ENCODE peak calls at places on chromosomes 1 and 21, in four cellular contexts. F is lower leg skin, V is WTC11, X is cardiac muscle cell. B is an unnamed sample.

GRCh38 chr1:89622895-89623294 is 10.0 kb upstream of the LRRC8C start:
- DNase-seq in F (no peak), V (no peak), X (peak), B (no peak)

GRCh38 chr1:118122234-118123004 is 62.6 kb downstream of the SPAG17 start:
- DNase-seq in F (no peak), V (no peak), X (no peak), B (no peak)

GRCh38 chr21:45086342-45086958 is 12.1 kb downstream of the ADARB1 start:
- DNase-seq in F (no peak), V (no peak), X (no peak), B (no peak)

GRCh38 chr1:227739636-227740035 is 4.4 kb downstream of the SNAP47 start:
- DNase-seq in F (no peak), V (no peak), X (no peak), B (no peak)

GRCh38 chr1:231194843-231195516 is 33.1 kb downstream of the TRIM67 start:
- DNase-seq in F (no peak), V (no peak), X (peak), B (peak)

GRCh38 chr1:97603776-97604175 is 317.1 kb downstream of the DPYD start:
- DNase-seq in F (no peak), V (no peak), X (peak), B (no peak)

GRCh38 chr1:33181906-33182305 is at the start of gene TRIM62:
- DNase-seq in F (peak), V (peak), X (peak), B (peak)

GRCh38 chr1:107480548-107480947 is 339.7 kb downstream of the NTNG1 start:
- DNase-seq in F (no peak), V (no peak), X (peak), B (no peak)

GRCh38 chr21:39531777-39532333 is 80.1 kb downstream of the SH3BGR start:
- DNase-seq in F (no peak), V (no peak), X (no peak), B (no peak)

GRCh38 chr1:186404454-186405051 is 28.9 kb downstream of the ODR4 start:
- DNase-seq in F (no peak), V (no peak), X (peak), B (peak)

GRCh38 chr1:4267381-4268261 is 367.5 kb upstream of the C1orf174 start:
- DNase-seq in F (no peak), V (no peak), X (no peak), B (peak)

GRCh38 chr1:2990376-2991115 is 30.7 kb upstream of the ACTRT2 start:
- DNase-seq in F (no peak), V (no peak), X (no peak), B (no peak)

GRCh38 chr21:31509108-31510017 is 150.1 kb upstream of the SOD1 start:
- DNase-seq in F (peak), V (peak), X (peak), B (peak)

GRCh38 chr1:106226550-106226949 is 829.9 kb upstream of the PRMT6 start:
- DNase-seq in F (no peak), V (no peak), X (no peak), B (no peak)

GRCh38 chr1:56550132-56550531 is 29.2 kb downstream of the PLPP3 start:
- DNase-seq in F (no peak), V (peak), X (no peak), B (no peak)

GRCh38 chr1:17728123-17728522 is 27.0 kb upstream of the ACTL8 start:
- DNase-seq in F (no peak), V (no peak), X (no peak), B (no peak)

GRCh38 chr1:200042437-200043329 is 15.2 kb downstream of the NR5A2 start:
- DNase-seq in F (no peak), V (no peak), X (no peak), B (peak)

GRCh38 chr1:51520700-51521248 is 1.7 kb upstream of the EPS15 start:
- DNase-seq in F (no peak), V (no peak), X (no peak), B (no peak)

GRCh38 chr1:56469640-56470371 is 109.6 kb downstream of the PLPP3 start:
- DNase-seq in F (no peak), V (no peak), X (peak), B (no peak)

GRCh38 chr1:85555867-85556577 is 24.5 kb upstream of the CCN1 start:
- DNase-seq in F (no peak), V (no peak), X (no peak), B (no peak)

GRCh38 chr1:241822846-241823245 is 25.2 kb upstream of the EXO1 start:
- DNase-seq in F (no peak), V (no peak), X (no peak), B (no peak)

GRCh38 chr1:182107218-182107617 is 45.7 kb upstream of the ZNF648 start:
- DNase-seq in F (no peak), V (no peak), X (no peak), B (no peak)

GRCh38 chr1:20588634-20589225 is at the start of gene CDA:
- DNase-seq in F (no peak), V (peak), X (no peak), B (peak)

GRCh38 chr1:198101716-198102453 is 54.9 kb upstream of the NEK7 start:
- DNase-seq in F (no peak), V (no peak), X (no peak), B (no peak)

GRCh38 chr1:61887076-61887867 is 145.0 kb downstream of the PATJ start:
- DNase-seq in F (no peak), V (no peak), X (peak), B (no peak)

GRCh38 chr1:39387452-39387851 is 104.0 kb upstream of the BMP8A start:
- DNase-seq in F (no peak), V (no peak), X (peak), B (peak)
- TF ChIP-seq CTCF in F (no peak), V (no peak), X (peak), B (peak)

GRCh38 chr1:30662291-30662840 is 61.0 kb downstream of the MATN1 start:
- DNase-seq in F (no peak), V (no peak), X (no peak), B (no peak)
- TF ChIP-seq CTCF in F (no peak), V (no peak), X (no peak), B (no peak)

GRCh38 chr1:63362578-63362977 is 4.8 kb upstream of the ALG6 start:
- DNase-seq in F (no peak), V (no peak), X (no peak), B (no peak)
- TF ChIP-seq CTCF in F (no peak), V (no peak), X (peak), B (no peak)

GRCh38 chr1:84291882-84292655 is 9.4 kb upstream of the SAMD13 start:
- DNase-seq in F (no peak), V (no peak), X (no peak), B (no peak)
- TF ChIP-seq CTCF in F (no peak), V (no peak), X (no peak), B (no peak)

DNA sequence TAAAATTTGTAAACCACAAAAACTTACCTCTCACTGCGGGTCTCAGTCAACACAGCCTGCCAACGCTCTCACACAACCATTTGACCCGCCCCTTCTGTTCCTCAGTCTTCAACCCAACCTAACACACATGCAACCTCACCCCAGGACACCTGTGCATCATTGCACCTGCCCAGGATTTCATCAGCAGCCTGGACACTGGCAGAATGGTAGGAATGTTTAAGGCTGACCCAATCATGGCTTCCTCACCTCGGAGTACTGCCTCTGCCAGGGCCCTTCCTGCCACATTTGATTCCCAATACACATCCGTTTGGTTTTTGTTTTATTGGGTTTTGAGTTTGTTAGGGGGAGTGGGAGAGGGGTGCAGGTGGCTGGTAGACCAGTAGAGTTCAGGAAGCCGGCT is 40.7 kb downstream of the TOMM20 start:
- DNase-seq in F (no peak), V (no peak), X (no peak), B (no peak)
- TF ChIP-seq CTCF in F (no peak), V (no peak), X (no peak), B (no peak)

DNA sequence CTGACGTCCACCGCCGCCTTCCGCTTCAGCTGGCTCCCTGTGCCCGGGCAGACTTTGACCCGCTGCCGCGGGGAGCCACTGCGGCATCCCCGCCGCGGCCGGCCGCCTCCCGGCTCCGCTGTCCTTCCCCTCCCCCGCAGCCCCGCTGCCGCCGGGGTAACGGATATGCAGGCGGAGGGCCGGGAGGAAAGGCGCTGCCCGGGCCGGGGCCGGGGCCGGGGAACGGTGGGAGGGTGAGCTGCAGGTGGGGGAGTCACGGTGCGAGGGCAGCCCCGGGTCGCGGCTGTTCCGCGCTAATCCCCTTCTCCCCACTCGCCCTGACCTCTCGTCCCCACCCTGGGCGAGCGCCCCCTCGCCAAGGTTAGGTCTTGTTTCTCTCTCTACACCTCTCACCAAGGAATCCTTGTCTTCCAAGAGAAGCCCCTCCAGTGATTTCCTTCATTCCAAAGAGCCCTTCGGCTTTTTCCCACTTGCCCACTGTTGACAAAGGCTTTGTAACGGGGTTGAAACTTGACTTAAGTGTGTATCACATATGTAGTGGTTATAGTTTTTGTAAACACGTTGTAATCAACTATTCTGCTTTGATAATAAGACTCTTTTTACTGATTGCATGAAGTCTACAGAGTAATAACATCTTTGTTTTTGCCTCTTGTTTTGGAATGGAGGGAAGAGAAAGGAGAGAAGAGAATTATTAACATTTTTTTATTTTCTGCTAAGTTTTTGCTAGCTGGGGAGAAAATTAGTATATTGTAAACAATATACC is 685 bp downstream of the XPR1 start:
- DNase-seq in F (no peak), V (peak), X (no peak), B (peak)
- TF ChIP-seq CTCF in F (no peak), V (no peak), X (peak), B (no peak)

GRCh38 chr1:15402809-15403450 is 6.8 kb upstream of the EFHD2 start:
- DNase-seq in F (no peak), V (no peak), X (no peak), B (no peak)

GRCh38 chr1:15403962-15404580 is 5.6 kb upstream of the EFHD2 start:
- DNase-seq in F (no peak), V (no peak), X (no peak), B (no peak)

GRCh38 chr1:15399710-15400109 is 10.0 kb upstream of the EFHD2 start:
- DNase-seq in F (no peak), V (no peak), X (peak), B (no peak)

GRCh38 chr1:15401391-15402055 is 8.2 kb upstream of the EFHD2 start:
- DNase-seq in F (no peak), V (no peak), X (no peak), B (no peak)

DNA sequence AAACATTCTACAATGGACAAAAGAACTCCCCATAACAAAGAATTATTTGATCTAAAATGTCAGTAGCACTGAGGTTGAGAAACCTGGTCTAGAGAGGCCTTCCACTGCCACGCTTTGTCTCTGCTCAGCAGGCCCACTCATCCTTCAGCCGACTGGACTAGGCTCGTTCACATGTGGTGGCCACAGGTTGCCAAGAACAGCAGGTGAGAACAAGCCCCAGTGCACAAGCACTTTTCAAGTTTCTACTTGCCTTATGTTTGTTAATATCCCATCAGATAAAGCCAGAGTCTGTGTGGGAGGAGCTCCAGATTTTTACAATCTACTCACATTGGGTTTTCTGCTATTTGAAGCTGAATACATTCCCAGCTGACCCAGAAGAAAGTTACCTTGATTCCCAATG is 9.1 kb upstream of the EFHD2 start:
- DNase-seq in F (peak), V (no peak), X (no peak), B (no peak)
- TF ChIP-seq CTCF in F (no peak), V (no peak), X (no peak), B (no peak)

GRCh38 chr1:157770442-157771043 is 6.4 kb downstream of the FCRL2 start:
- DNase-seq in F (no peak), V (peak), X (no peak), B (no peak)
- TF ChIP-seq CTCF in F (no peak), V (peak), X (no peak), B (peak)

GRCh38 chr1:154104433-154105082 is 50.3 kb downstream of the NUP210L start:
- DNase-seq in F (no peak), V (peak), X (no peak), B (peak)
- TF ChIP-seq CTCF in F (no peak), V (no peak), X (no peak), B (no peak)